ENCODE peak calls at places on chromosomes 5 and 9, in four cellular contexts. One of them, this sample, is unnamed.

GRCh38 chr5:14503017-14503680 is 78.4 kb upstream of the OTULINL start:
- DNase-seq in K562: no peak
- DNase-seq in HepG2: no peak
- DNase-seq in HCT116: no peak
- DNase-seq in this sample: no peak

GRCh38 chr9:98819231-98819630 is 11.8 kb downstream of the GALNT12 start:
- DNase-seq in HCT116: no peak
- DNase-seq in K562: no peak
- DNase-seq in HepG2: no peak
- DNase-seq in this sample: no peak

GRCh38 chr9:124968238-124968637 is 27.4 kb upstream of the GOLGA1 start:
- DNase-seq in HepG2: no peak
- DNase-seq in K562: peak; percentile 24
- DNase-seq in HCT116: no peak
- DNase-seq in this sample: no peak

GRCh38 chr9:33921967-33922895 is 105.3 kb downstream of the UBE2R2 start:
- DNase-seq in HCT116: peak; percentile 7
- DNase-seq in K562: peak; percentile 40
- DNase-seq in HepG2: peak; percentile 21
- DNase-seq in this sample: no peak

GRCh38 chr5:59062986-59063683 is 480.3 kb downstream of the RAB3C start:
- DNase-seq in K562: no peak
- DNase-seq in HCT116: no peak
- DNase-seq in HepG2: peak; percentile 68
- DNase-seq in this sample: no peak

GRCh38 chr9:87301381-87301780 is 196.3 kb upstream of the DAPK1 start:
- DNase-seq in HCT116: no peak
- DNase-seq in HepG2: no peak
- DNase-seq in K562: no peak
- DNase-seq in this sample: no peak

GRCh38 chr5:78718827-78719226 is 70.3 kb upstream of the LHFPL2 start:
- DNase-seq in HepG2: no peak
- DNase-seq in K562: no peak
- DNase-seq in HCT116: no peak
- DNase-seq in this sample: no peak

GRCh38 chr5:10682429-10682746 is 78.6 kb downstream of the DAP start:
- DNase-seq in K562: no peak
- DNase-seq in HCT116: no peak
- DNase-seq in HepG2: no peak
- DNase-seq in this sample: no peak

GRCh38 chr9:119902611-119903010 is 533.4 kb upstream of the BRINP1 start:
- DNase-seq in HepG2: no peak
- DNase-seq in HCT116: no peak
- DNase-seq in K562: no peak
- DNase-seq in this sample: no peak

GRCh38 chr9:16870606-16871357 is at the start of gene BNC2:
- DNase-seq in HCT116: no peak
- DNase-seq in HepG2: no peak
- DNase-seq in K562: no peak
- DNase-seq in this sample: no peak

GRCh38 chr5:144467795-144468194 is 297.1 kb downstream of the KCTD16 start:
- DNase-seq in HepG2: peak; percentile 35
- DNase-seq in K562: no peak
- DNase-seq in HCT116: peak; percentile 8
- DNase-seq in this sample: peak; percentile 12

GRCh38 chr9:125409217-125409636 is 147.6 kb downstream of the GAPVD1 start:
- DNase-seq in HCT116: peak; percentile 86
- DNase-seq in HepG2: no peak
- DNase-seq in K562: peak; percentile 45
- DNase-seq in this sample: no peak

GRCh38 chr9:132503116-132503515 is 79.3 kb upstream of the BARHL1 start:
- DNase-seq in K562: no peak
- DNase-seq in HepG2: no peak
- DNase-seq in HCT116: no peak
- DNase-seq in this sample: no peak

GRCh38 chr5:165321912-165322311 is 1816.5 kb downstream of the MAT2B start:
- DNase-seq in K562: no peak
- DNase-seq in HepG2: no peak
- DNase-seq in HCT116: no peak
- DNase-seq in this sample: no peak

GRCh38 chr5:181114284-181114843 is 16.6 kb downstream of the OR2V1 start:
- DNase-seq in K562: no peak
- DNase-seq in HCT116: no peak
- DNase-seq in HepG2: no peak
- DNase-seq in this sample: no peak

GRCh38 chr9:89820337-89820736 is 215.5 kb downstream of the GADD45G start:
- DNase-seq in HCT116: no peak
- DNase-seq in HepG2: no peak
- DNase-seq in K562: no peak
- DNase-seq in this sample: no peak

GRCh38 chr9:134055981-134056461 is 11.8 kb downstream of the BRD3 start:
- DNase-seq in HepG2: no peak
- DNase-seq in HCT116: no peak
- DNase-seq in K562: no peak
- DNase-seq in this sample: no peak

GRCh38 chr5:57592236-57592635 is 109.6 kb upstream of the ACTBL2 start:
- DNase-seq in HepG2: no peak
- DNase-seq in HCT116: no peak
- DNase-seq in K562: no peak
- DNase-seq in this sample: no peak
- TF ChIP-seq TCF7L2 in HepG2: no peak
- TF ChIP-seq TCF7L2 in HCT116: no peak
- TF ChIP-seq TCF7L2 in K562: no peak
- TF ChIP-seq TCF7L2 in this sample: no peak

GRCh38 chr5:65075623-65076250 is 307.0 kb downstream of the CWC27 start:
- DNase-seq in HepG2: no peak
- DNase-seq in HCT116: no peak
- DNase-seq in K562: no peak
- DNase-seq in this sample: no peak
- H3K27ac ChIP-seq in HepG2: no peak overlapping the region
- H3K27ac ChIP-seq in HCT116: no peak overlapping the region
- H3K27ac ChIP-seq in K562: peak overlapping the region; percentile 47
- H3K27ac ChIP-seq in this sample: no peak overlapping the region

DNA sequence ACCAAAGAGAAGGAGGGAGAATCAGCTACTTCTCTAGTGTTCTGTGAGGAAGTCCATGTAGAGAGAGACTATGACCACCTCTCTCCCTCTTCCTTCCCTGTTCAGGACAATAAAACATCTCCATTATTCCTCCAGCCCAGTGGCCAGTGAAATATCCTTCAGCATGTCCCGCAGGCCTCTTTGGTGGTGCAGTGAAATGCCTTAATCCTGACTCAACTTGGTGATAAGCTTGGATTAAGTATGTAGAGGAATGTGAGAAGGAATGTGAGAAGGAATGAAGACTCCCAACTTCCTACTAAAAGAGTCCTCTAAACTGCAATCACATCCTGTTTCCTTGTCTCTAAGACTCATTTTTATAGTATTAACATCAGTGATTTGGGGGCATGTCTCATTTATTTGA is 167.3 kb downstream of the TRPM3 start:
- DNase-seq in K562: no peak
- DNase-seq in HepG2: no peak
- DNase-seq in HCT116: peak; percentile 2
- DNase-seq in this sample: no peak
- TF ChIP-seq SIN3A in K562: no peak
- TF ChIP-seq SIN3A in HepG2: no peak
- TF ChIP-seq SIN3A in HCT116: no peak
- TF ChIP-seq SIN3A in this sample: no peak

GRCh38 chr5:155943516-155944407 is 383.2 kb upstream of the SGCD start:
- DNase-seq in HepG2: peak; percentile 31
- DNase-seq in K562: peak; percentile 7
- DNase-seq in HCT116: no peak
- DNase-seq in this sample: no peak
- TF ChIP-seq TCF7L2 in HepG2: no peak
- TF ChIP-seq TCF7L2 in K562: no peak
- TF ChIP-seq TCF7L2 in HCT116: no peak
- TF ChIP-seq TCF7L2 in this sample: no peak

DNA sequence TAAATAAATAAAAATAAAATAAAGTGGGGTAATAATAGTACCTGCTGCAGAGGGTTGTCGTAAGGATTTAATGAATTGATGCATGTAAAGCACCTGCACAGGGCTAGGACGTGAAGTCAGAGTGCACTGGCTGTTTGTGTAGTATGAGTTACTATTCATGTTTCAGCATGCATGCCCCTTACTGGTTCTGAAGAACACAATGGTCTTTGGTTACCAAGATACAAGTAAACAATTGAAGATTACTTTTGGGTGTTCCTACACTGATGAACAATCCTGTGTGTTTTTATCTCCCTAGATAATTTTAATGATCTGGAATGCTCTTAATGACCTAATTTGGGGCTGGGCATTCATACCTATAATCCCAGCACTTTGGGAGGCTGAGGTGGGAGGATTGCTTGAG is 23.2 kb upstream of the PRRC2B start:
- DNase-seq in HCT116: no peak
- DNase-seq in HepG2: no peak
- DNase-seq in K562: peak; percentile 1
- DNase-seq in this sample: no peak
- H3K27ac ChIP-seq in HCT116: no peak overlapping the region
- H3K27ac ChIP-seq in HepG2: no peak overlapping the region
- H3K27ac ChIP-seq in K562: no peak overlapping the region
- H3K27ac ChIP-seq in this sample: no peak overlapping the region

GRCh38 chr9:4080889-4081548 is 218.8 kb downstream of the GLIS3 start:
- DNase-seq in HCT116: no peak
- DNase-seq in K562: peak; percentile 3
- DNase-seq in HepG2: no peak
- DNase-seq in this sample: no peak

GRCh38 chr9:4081549-4081895 is 218.3 kb downstream of the GLIS3 start:
- DNase-seq in HCT116: no peak
- DNase-seq in HepG2: no peak
- DNase-seq in K562: no peak
- DNase-seq in this sample: no peak

GRCh38 chr9:4079906-4080305 is 220.0 kb downstream of the GLIS3 start:
- DNase-seq in HCT116: no peak
- DNase-seq in HepG2: no peak
- DNase-seq in K562: no peak
- DNase-seq in this sample: no peak

GRCh38 chr9:4079346-4079745 is 220.5 kb downstream of the GLIS3 start:
- DNase-seq in HepG2: no peak
- DNase-seq in K562: no peak
- DNase-seq in HCT116: no peak
- DNase-seq in this sample: no peak

DNA sequence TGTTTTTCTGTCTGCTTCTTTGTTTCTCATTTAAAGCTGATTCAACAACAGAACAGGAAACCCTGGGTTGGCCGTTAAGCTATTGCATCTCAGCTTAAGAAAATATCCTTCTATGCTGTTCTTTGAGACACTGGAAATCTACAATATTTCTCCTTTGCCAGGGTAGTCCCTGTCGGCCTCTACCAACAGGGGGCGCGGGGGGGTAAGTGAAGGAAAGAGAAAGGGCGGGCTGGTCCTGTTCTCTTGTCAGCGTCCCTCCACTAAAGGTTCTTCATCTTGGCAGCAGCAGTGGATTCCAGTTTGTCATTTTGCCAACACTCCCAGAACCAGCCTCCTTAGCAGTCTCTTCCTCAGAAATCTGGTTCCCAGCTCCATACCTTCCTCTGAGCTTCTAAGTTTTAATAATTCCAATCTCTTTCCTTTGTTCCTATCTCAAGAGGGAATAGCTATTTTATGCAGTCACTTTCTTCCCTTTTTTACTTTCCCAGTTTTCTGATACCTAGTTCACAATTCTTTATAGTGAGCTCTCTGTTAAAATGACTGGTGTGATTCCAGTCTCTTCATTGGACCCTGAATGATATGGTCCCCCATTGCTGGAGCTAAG is 222.3 kb downstream of the GLIS3 start:
- DNase-seq in K562: peak; percentile 34
- DNase-seq in HCT116: peak; percentile 48
- DNase-seq in HepG2: peak; percentile 10
- DNase-seq in this sample: peak; percentile 1
- TF ChIP-seq SIN3A in K562: no peak
- TF ChIP-seq SIN3A in HCT116: no peak
- TF ChIP-seq SIN3A in HepG2: no peak
- TF ChIP-seq SIN3A in this sample: no peak

This sample was measured in Panc1.